ENCODE peak calls at places on chromosomes 4 and X, in six cellular contexts. O is bronchial epithelial cell; Z is activated T-cell treated with anti-CD3 and anti-CD28 coated beads for 1 hour; D is ovary; Q is stimulated activated effector memory CD8-positive, alpha-beta T cell treated with anti-CD3 and anti-CD28 coated beads, Interleukin-12 subunit alpha, Interleukin-12 subunit beta, amount 100 ng/mL, for 72 hours; T is astrocyte of the spinal cord. B is an unnamed sample.
A peak's percentile ranks its signal among the peaks of the same experiment; 100 is the strongest.

GRCh38 chrX:109327271-109327670 is 154.6 kb downstream of the GUCY2F start:
- DNase-seq in O (no peak), Z (no peak), D (no peak), Q (no peak), T (peak; percentile 55), B (no peak)

GRCh38 chr4:23476514-23477090 is 413.2 kb downstream of the PPARGC1A start:
- DNase-seq in O (peak; percentile 33), Z (no peak), D (no peak), Q (no peak), T (no peak), B (no peak)

GRCh38 chr4:87117051-87117729 is 103.2 kb downstream of the KLHL8 start:
- DNase-seq in O (no peak), Z (no peak), D (no peak), Q (no peak), T (no peak), B (no peak)

GRCh38 chr4:81564025-81564424 is 92.3 kb upstream of the RASGEF1B start:
- DNase-seq in O (no peak), Z (no peak), D (no peak), Q (no peak), T (no peak), B (no peak)

GRCh38 chrX:129522184-129523059 is 868 bp downstream of the SMARCA1 start:
- DNase-seq in O (peak; percentile 33), Z (no peak), D (peak; percentile 71), Q (no peak), T (peak; percentile 54), B (no peak)

GRCh38 chr4:2296621-2297601 is 35.0 kb upstream of the MXD4 start:
- DNase-seq in O (no peak), Z (no peak), D (no peak), Q (no peak), T (no peak), B (no peak)

GRCh38 chr4:42844422-42844821 is 48.1 kb upstream of the GRXCR1 start:
- DNase-seq in O (no peak), Z (no peak), D (no peak), Q (no peak), T (no peak), B (no peak)

GRCh38 chr4:40099010-40099409 is 42.4 kb downstream of the N4BP2 start:
- DNase-seq in O (no peak), Z (no peak), D (no peak), Q (no peak), T (no peak), B (no peak)

GRCh38 chr4:93084599-93085305 is 743.8 kb upstream of the ATOH1 start:
- DNase-seq in O (no peak), Z (no peak), D (no peak), Q (no peak), T (no peak), B (no peak)

GRCh38 chr4:24510091-24510490 is 74.3 kb downstream of the DHX15 start:
- DNase-seq in O (no peak), Z (no peak), D (no peak), Q (no peak), T (no peak), B (no peak)

GRCh38 chrX:69552512-69552911 is 48.4 kb downstream of the NALF2 start:
- DNase-seq in O (no peak), Z (no peak), D (no peak), Q (no peak), T (no peak), B (no peak)

GRCh38 chr4:25638221-25638601 is 17.4 kb upstream of the SLC34A2 start:
- DNase-seq in O (no peak), Z (no peak), D (no peak), Q (no peak), T (no peak), B (no peak)

GRCh38 chrX:50202539-50202938 is 1.7 kb upstream of the AKAP4 start:
- DNase-seq in O (peak; percentile 62), Z (no peak), D (no peak), Q (no peak), T (no peak), B (peak; percentile 49)

GRCh38 chrX:11665144-11666040 is at the start of gene ARHGAP6:
- DNase-seq in O (peak; percentile 0), Z (no peak), D (peak; percentile 67), Q (no peak), T (peak; percentile 46), B (peak; percentile 43)

GRCh38 chr4:40333921-40334352 is 1.2 kb upstream of the CHRNA9 start:
- DNase-seq in O (peak; percentile 96), Z (no peak), D (no peak), Q (no peak), T (peak; percentile 80), B (no peak)

GRCh38 chr4:40581254-40582140 is 48.2 kb downstream of the RBM47 start:
- DNase-seq in O (no peak), Z (no peak), D (no peak), Q (no peak), T (no peak), B (no peak)

GRCh38 chr4:78059524-78059889 is 2.4 kb downstream of the FRAS1 start:
- DNase-seq in O (peak; percentile 82), Z (no peak), D (peak; percentile 13), Q (no peak), T (peak; percentile 66), B (peak; percentile 76)

GRCh38 chr4:26441110-26441509 is 49.2 kb downstream of the CCKAR start:
- DNase-seq in O (peak; percentile 53), Z (no peak), D (no peak), Q (no peak), T (peak; percentile 39), B (peak; percentile 9)

GRCh38 chr4:89482248-89482647 is 174.6 kb upstream of the GPRIN3 start:
- DNase-seq in O (peak; percentile 45), Z (no peak), D (no peak), Q (no peak), T (peak; percentile 39), B (no peak)